ENCODE peak calls at places on chromosome 18, in ten cellular contexts. Q is SJSA1; H is CD8-positive, alpha-beta memory T cell; R is body of pancreas; A is cardiac muscle cell; F is small intestine; C is PC-9; J is hepatocyte; X is cardiac fibroblast; N is Peyer's patch. U is an unnamed sample.

GRCh38 chr18:5941869-5942268 is 46.5 kb upstream of the TMEM200C start:
- DNase-seq in J (no peak), X (no peak), N (no peak), F (no peak), C (no peak), Q (no peak), H (no peak), A (no peak), R (no peak), U (no peak)

GRCh38 chr18:68549257-68549871 is 165.5 kb downstream of the TMX3 start:
- DNase-seq in X (peak; percentile 64), A (no peak), J (no peak), C (no peak), Q (peak; percentile 76), H (no peak), R (no peak), F (no peak), N (no peak), U (no peak)

GRCh38 chr18:10320848-10321247 is 133.6 kb upstream of the APCDD1 start:
- DNase-seq in J (no peak), C (no peak), R (no peak), A (no peak), Q (peak; percentile 31), N (no peak), H (no peak), X (peak; percentile 6), F (no peak), U (no peak)

GRCh38 chr18:44537521-44537920 is 143.2 kb upstream of the SETBP1 start:
- DNase-seq in C (peak; percentile 65), X (peak; percentile 67), R (no peak), F (no peak), J (peak; percentile 32), A (no peak), N (no peak), Q (peak; percentile 92), H (no peak), U (no peak)

GRCh38 chr18:79413901-79414300 is 18.2 kb downstream of the NFATC1 start:
- DNase-seq in Q (no peak), J (no peak), H (no peak), F (no peak), A (no peak), C (no peak), R (no peak), X (no peak), N (peak; percentile 25), U (no peak)

GRCh38 chr18:22171839-22172582 is 2.6 kb downstream of the GATA6 start:
- DNase-seq in R (peak; percentile 50), A (no peak), C (no peak), F (no peak), Q (no peak), N (peak; percentile 58), H (no peak), J (no peak), X (peak; percentile 29), U (no peak)

GRCh38 chr18:25334588-25334987 is 17.4 kb downstream of the ZNF521 start:
- DNase-seq in H (no peak), N (no peak), X (no peak), R (no peak), Q (no peak), J (no peak), A (no peak), C (no peak), F (no peak), U (no peak)

GRCh38 chr18:427005-427404 is 73.5 kb downstream of the COLEC12 start:
- DNase-seq in N (no peak), F (no peak), Q (no peak), C (no peak), H (no peak), A (no peak), J (peak; percentile 18), R (no peak), X (peak; percentile 50), U (peak; percentile 85)

GRCh38 chr18:9038277-9038871 is 64.1 kb upstream of the NDUFV2 start:
- DNase-seq in R (no peak), X (peak; percentile 35), N (no peak), A (no peak), C (peak; percentile 27), F (no peak), J (no peak), Q (peak; percentile 14), H (no peak), U (no peak)

GRCh38 chr18:9042766-9043481 is 59.6 kb upstream of the NDUFV2 start:
- DNase-seq in F (no peak), A (no peak), X (no peak), N (no peak), J (no peak), Q (no peak), C (no peak), R (no peak), H (no peak), U (no peak)

GRCh38 chr18:9039441-9039950 is 63.0 kb upstream of the NDUFV2 start:
- DNase-seq in N (no peak), H (no peak), A (no peak), J (no peak), R (no peak), X (no peak), C (no peak), F (no peak), Q (no peak), U (no peak)

GRCh38 chr18:9047715-9048114 is 54.8 kb upstream of the NDUFV2 start:
- DNase-seq in C (no peak), R (no peak), J (no peak), X (no peak), F (no peak), N (no peak), H (no peak), Q (no peak), A (no peak), U (no peak)

GRCh38 chr18:9043581-9043980 is 58.9 kb upstream of the NDUFV2 start:
- DNase-seq in F (no peak), J (no peak), N (no peak), H (no peak), R (no peak), Q (no peak), A (no peak), X (no peak), C (no peak), U (no peak)
- H3K4me3 ChIP-seq in F (no peak overlapping the region), J (no peak overlapping the region), N (no peak overlapping the region), H (no peak overlapping the region), R (no peak overlapping the region), Q (no peak overlapping the region), A (no peak overlapping the region), X (no peak overlapping the region), C (no peak overlapping the region), U (no peak overlapping the region)

GRCh38 chr18:36693931-36694661 is 134.7 kb downstream of the TPGS2 start:
- DNase-seq in F (peak; percentile 11), A (no peak), H (no peak), C (no peak), R (no peak), Q (no peak), X (no peak), N (no peak), J (peak; percentile 52), U (no peak)
- H3K4me3 ChIP-seq in F (no peak overlapping the region), A (no peak overlapping the region), H (no peak overlapping the region), C (no peak overlapping the region), R (no peak overlapping the region), Q (no peak overlapping the region), X (no peak overlapping the region), N (no peak overlapping the region), J (no peak overlapping the region), U (no peak overlapping the region)

GRCh38 chr18:63140997-63141776 is 178.4 kb downstream of the BCL2 start:
- DNase-seq in R (no peak), N (no peak), J (no peak), C (no peak), A (no peak), X (no peak), F (no peak), H (no peak), Q (no peak), U (no peak)

GRCh38 chr18:63141777-63142176 is 177.8 kb downstream of the BCL2 start:
- DNase-seq in R (no peak), F (no peak), C (no peak), Q (no peak), H (no peak), X (no peak), J (no peak), A (no peak), N (no peak), U (no peak)

GRCh38 chr18:63140038-63140450 is 179.5 kb downstream of the BCL2 start:
- DNase-seq in J (no peak), H (no peak), N (no peak), Q (no peak), F (no peak), R (no peak), X (no peak), A (no peak), C (no peak), U (no peak)

GRCh38 chr18:63137999-63138448 is 181.5 kb downstream of the BCL2 start:
- DNase-seq in A (no peak), F (peak; percentile 28), Q (no peak), H (peak; percentile 58), C (no peak), R (no peak), X (no peak), N (no peak), J (no peak), U (no peak)

DNA sequence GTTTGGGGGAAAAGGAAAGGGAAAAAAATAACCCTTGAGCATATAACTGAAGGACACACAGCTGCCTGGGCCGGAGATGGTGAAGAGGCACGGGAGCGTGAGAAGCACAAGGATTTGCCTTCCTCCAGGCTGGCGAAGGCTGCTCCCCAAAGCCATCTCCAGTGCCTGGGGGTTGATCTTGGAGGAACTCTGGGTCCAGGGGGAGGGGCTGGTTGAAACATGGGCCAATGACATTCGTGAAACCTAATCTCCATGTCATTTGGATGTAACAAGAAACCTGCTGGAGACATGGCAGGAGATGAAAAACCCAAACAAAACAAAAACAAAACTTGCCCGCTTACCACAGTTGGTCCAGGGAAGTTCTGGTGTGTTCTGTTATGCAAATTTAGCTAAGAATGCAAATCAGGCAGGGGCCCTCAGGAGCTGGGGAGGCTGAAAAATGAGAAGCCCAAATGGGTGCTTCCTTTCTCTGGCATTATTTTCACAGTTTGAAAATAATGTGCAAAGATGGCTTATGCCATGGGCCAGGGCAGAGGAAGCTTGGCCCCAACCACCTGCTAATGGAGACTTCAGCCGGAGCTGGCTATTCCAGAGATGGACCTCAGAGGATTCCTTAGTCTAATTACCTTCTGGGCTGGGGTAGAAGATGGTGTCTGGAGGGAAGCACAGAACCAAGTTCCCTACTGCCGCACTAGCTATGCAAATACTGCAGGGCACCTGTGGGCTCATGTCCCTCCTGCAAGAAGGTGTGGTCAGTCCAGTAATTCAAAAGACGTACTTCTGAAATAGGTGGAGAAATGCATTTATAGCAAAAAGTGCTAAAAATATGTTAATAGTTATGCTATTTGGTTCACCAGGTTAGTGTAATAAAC is 180.9 kb downstream of the BCL2 start:
- DNase-seq in F (no peak), Q (no peak), A (no peak), R (no peak), N (no peak), H (no peak), C (no peak), X (no peak), J (no peak), U (no peak)
- H3K4me3 ChIP-seq in F (no peak overlapping the region), Q (no peak overlapping the region), A (no peak overlapping the region), R (no peak overlapping the region), N (peak overlapping the region; percentile 23), H (peak overlapping the region; percentile 42), C (no peak overlapping the region), X (no peak overlapping the region), J (no peak overlapping the region), U (no peak overlapping the region)

DNA sequence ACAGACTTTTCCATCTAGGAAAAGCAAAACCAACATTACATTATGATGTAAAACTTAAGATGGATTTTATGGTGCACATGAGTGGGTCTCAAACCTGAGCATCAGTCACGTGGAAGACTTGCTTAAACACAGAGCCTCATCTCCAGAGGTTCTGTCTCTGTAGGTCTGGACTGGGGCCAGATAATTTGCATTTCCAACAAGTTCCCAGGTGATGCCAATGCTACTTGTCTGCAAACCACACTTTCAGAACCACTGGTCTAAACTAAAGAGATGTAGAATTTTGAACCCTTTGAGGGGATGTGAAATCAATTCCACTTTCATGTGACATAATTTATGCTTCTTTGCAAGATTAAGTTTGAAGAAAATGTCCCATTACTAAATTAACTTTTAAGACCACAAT is 522.8 kb downstream of the MBD2 start:
- DNase-seq in J (no peak), F (no peak), H (no peak), R (no peak), N (no peak), A (no peak), Q (no peak), C (no peak), X (no peak), U (no peak)
- H3K4me3 ChIP-seq in J (no peak overlapping the region), F (no peak overlapping the region), H (no peak overlapping the region), R (no peak overlapping the region), N (no peak overlapping the region), A (no peak overlapping the region), Q (no peak overlapping the region), C (no peak overlapping the region), X (no peak overlapping the region), U (no peak overlapping the region)